ENCODE peak calls at places on chromosomes 13 and 19, in eight cellular contexts. H, A, P, Q, E, I, C and G are unnamed samples.

GRCh38 chr13:99875391-99875790 is 96.2 kb downstream of the ZIC5 start:
- DNase-seq in Q (no peak), I (no peak), P (no peak), H (no peak), C (no peak), E (no peak), A (no peak), G (no peak)

GRCh38 chr13:93652942-93653341 is 426.3 kb downstream of the GPC6 start:
- DNase-seq in P (no peak), E (no peak), Q (no peak), I (no peak), H (no peak), A (no peak), C (no peak), G (no peak)

GRCh38 chr13:43333176-43333575 is 309.8 kb downstream of the DNAJC15 start:
- DNase-seq in H (no peak), E (no peak), Q (no peak), A (no peak), P (no peak), I (no peak), C (no peak), G (no peak)

GRCh38 chr13:80654638-80655249 is 313.8 kb upstream of the SPRY2 start:
- DNase-seq in C (no peak), P (no peak), I (no peak), A (no peak), Q (no peak), E (no peak), H (no peak), G (no peak)

GRCh38 chr19:49133621-49134454 is 14.5 kb downstream of the PPFIA3 start:
- DNase-seq in P (no peak), A (no peak), E (peak; percentile 41), I (peak; percentile 73), H (peak; percentile 43), Q (peak; percentile 46), C (no peak), G (no peak)

GRCh38 chr19:11659612-11660011 is 62.3 kb downstream of the ZNF627 start:
- DNase-seq in H (peak; percentile 38), C (peak; percentile 42), Q (no peak), I (no peak), P (peak; percentile 15), A (no peak), E (no peak), G (peak; percentile 27)

GRCh38 chr13:101452519-101453485 is at the start of gene ITGBL1:
- DNase-seq in Q (no peak), P (no peak), H (peak; percentile 64), A (no peak), C (peak; percentile 83), E (no peak), I (peak; percentile 60), G (no peak)

GRCh38 chr19:39430675-39431593 is 4.8 kb downstream of the RPS16 start:
- DNase-seq in E (no peak), P (peak; percentile 96), C (no peak), H (peak; percentile 99), Q (peak; percentile 49), I (peak; percentile 72), A (peak; percentile 65), G (peak; percentile 56)

GRCh38 chr19:4497770-4498389 is 20.4 kb downstream of the PLIN4 start:
- DNase-seq in A (no peak), C (no peak), P (no peak), E (no peak), Q (no peak), H (no peak), I (no peak), G (no peak)

GRCh38 chr13:109151255-109151654 is 521.8 kb downstream of the MYO16 start:
- DNase-seq in E (no peak), P (no peak), H (peak; percentile 57), Q (no peak), I (no peak), C (no peak), A (no peak), G (no peak)

GRCh38 chr19:16457195-16457953 is 14.4 kb downstream of the EPS15L1 start:
- DNase-seq in H (peak; percentile 55), P (peak; percentile 33), I (peak; percentile 65), E (no peak), C (peak; percentile 77), Q (peak; percentile 17), A (no peak), G (no peak)

GRCh38 chr13:108807841-108808240 is 178.4 kb downstream of the MYO16 start:
- DNase-seq in H (no peak), E (no peak), P (no peak), A (no peak), I (no peak), Q (no peak), C (peak; percentile 43), G (no peak)

GRCh38 chr13:109989155-109989554 is 202.8 kb upstream of the IRS2 start:
- DNase-seq in P (no peak), H (peak; percentile 88), C (peak; percentile 60), A (no peak), E (no peak), I (no peak), Q (no peak), G (no peak)